ENCODE peak calls at places on chromosomes 4 and X, in nine cellular contexts. One of them, this sample, is unnamed.

GRCh38 chr4:138639018-138639876 is 376.3 kb upstream of the NOCT start:
- DNase-seq in osteoblast: no peak
- DNase-seq in mucosa of gallbladder: no peak
- DNase-seq in AG08395: no peak
- DNase-seq in activated T-helper 1 cell treated with anti-CD3 and anti-CD28 coated beads, Interleukin-12 subunit alpha, Interleukin-12 subunit beta, Interleukin-2, Interleukin-4 antibody, amounts not matched to agents 30 ng/mL and 10 ng/mL and 1 ng/mL, durations not matched to agents 14 hours and 24 hours and 36 hours: no peak
- DNase-seq in stimulated activated CD4-positive, alpha-beta T cell treated with anti-CD3 and anti-CD28 coated beads, Interleukin-4, amount 100 ng/mL, for 4 hours: no peak
- DNase-seq in naive thymus-derived CD8-positive, alpha-beta T cell: no peak
- DNase-seq in cardiac fibroblast: peak; percentile 5
- DNase-seq in EH: peak; percentile 70
- DNase-seq in this sample: no peak

GRCh38 chr4:65416875-65417274 is 253.4 kb downstream of the EPHA5 start:
- DNase-seq in cardiac fibroblast: peak; percentile 7
- DNase-seq in activated T-helper 1 cell treated with anti-CD3 and anti-CD28 coated beads, Interleukin-12 subunit alpha, Interleukin-12 subunit beta, Interleukin-2, Interleukin-4 antibody, amounts not matched to agents 30 ng/mL and 10 ng/mL and 1 ng/mL, durations not matched to agents 14 hours and 24 hours and 36 hours: no peak
- DNase-seq in stimulated activated CD4-positive, alpha-beta T cell treated with anti-CD3 and anti-CD28 coated beads, Interleukin-4, amount 100 ng/mL, for 4 hours: no peak
- DNase-seq in osteoblast: peak; percentile 70
- DNase-seq in EH: no peak
- DNase-seq in mucosa of gallbladder: peak; percentile 73
- DNase-seq in naive thymus-derived CD8-positive, alpha-beta T cell: no peak
- DNase-seq in AG08395: no peak
- DNase-seq in this sample: no peak

GRCh38 chr4:112552668-112553067 is 36.7 kb upstream of the NEUROG2 start:
- DNase-seq in mucosa of gallbladder: no peak
- DNase-seq in EH: peak; percentile 68
- DNase-seq in stimulated activated CD4-positive, alpha-beta T cell treated with anti-CD3 and anti-CD28 coated beads, Interleukin-4, amount 100 ng/mL, for 4 hours: no peak
- DNase-seq in AG08395: peak; percentile 66
- DNase-seq in cardiac fibroblast: peak; percentile 26
- DNase-seq in osteoblast: peak; percentile 29
- DNase-seq in activated T-helper 1 cell treated with anti-CD3 and anti-CD28 coated beads, Interleukin-12 subunit alpha, Interleukin-12 subunit beta, Interleukin-2, Interleukin-4 antibody, amounts not matched to agents 30 ng/mL and 10 ng/mL and 1 ng/mL, durations not matched to agents 14 hours and 24 hours and 36 hours: no peak
- DNase-seq in naive thymus-derived CD8-positive, alpha-beta T cell: no peak
- DNase-seq in this sample: no peak

GRCh38 chrX:81355436-81355835 is 153.5 kb downstream of the SH3BGRL start:
- DNase-seq in activated T-helper 1 cell treated with anti-CD3 and anti-CD28 coated beads, Interleukin-12 subunit alpha, Interleukin-12 subunit beta, Interleukin-2, Interleukin-4 antibody, amounts not matched to agents 30 ng/mL and 10 ng/mL and 1 ng/mL, durations not matched to agents 14 hours and 24 hours and 36 hours: no peak
- DNase-seq in cardiac fibroblast: no peak
- DNase-seq in EH: no peak
- DNase-seq in naive thymus-derived CD8-positive, alpha-beta T cell: no peak
- DNase-seq in osteoblast: no peak
- DNase-seq in stimulated activated CD4-positive, alpha-beta T cell treated with anti-CD3 and anti-CD28 coated beads, Interleukin-4, amount 100 ng/mL, for 4 hours: no peak
- DNase-seq in AG08395: no peak
- DNase-seq in mucosa of gallbladder: no peak
- DNase-seq in this sample: no peak

GRCh38 chrX:69496143-69496542 is 8.0 kb upstream of the NALF2 start:
- DNase-seq in naive thymus-derived CD8-positive, alpha-beta T cell: no peak
- DNase-seq in stimulated activated CD4-positive, alpha-beta T cell treated with anti-CD3 and anti-CD28 coated beads, Interleukin-4, amount 100 ng/mL, for 4 hours: no peak
- DNase-seq in EH: no peak
- DNase-seq in osteoblast: no peak
- DNase-seq in AG08395: no peak
- DNase-seq in activated T-helper 1 cell treated with anti-CD3 and anti-CD28 coated beads, Interleukin-12 subunit alpha, Interleukin-12 subunit beta, Interleukin-2, Interleukin-4 antibody, amounts not matched to agents 30 ng/mL and 10 ng/mL and 1 ng/mL, durations not matched to agents 14 hours and 24 hours and 36 hours: no peak
- DNase-seq in cardiac fibroblast: no peak
- DNase-seq in mucosa of gallbladder: no peak
- DNase-seq in this sample: no peak

GRCh38 chr4:9875516-9875915 is 94.1 kb downstream of the DRD5 start:
- DNase-seq in stimulated activated CD4-positive, alpha-beta T cell treated with anti-CD3 and anti-CD28 coated beads, Interleukin-4, amount 100 ng/mL, for 4 hours: no peak
- DNase-seq in mucosa of gallbladder: no peak
- DNase-seq in cardiac fibroblast: no peak
- DNase-seq in AG08395: no peak
- DNase-seq in EH: no peak
- DNase-seq in activated T-helper 1 cell treated with anti-CD3 and anti-CD28 coated beads, Interleukin-12 subunit alpha, Interleukin-12 subunit beta, Interleukin-2, Interleukin-4 antibody, amounts not matched to agents 30 ng/mL and 10 ng/mL and 1 ng/mL, durations not matched to agents 14 hours and 24 hours and 36 hours: no peak
- DNase-seq in osteoblast: no peak
- DNase-seq in naive thymus-derived CD8-positive, alpha-beta T cell: no peak
- DNase-seq in this sample: no peak

GRCh38 chr4:173273956-173274355 is 60.2 kb downstream of the HMGB2 start:
- DNase-seq in naive thymus-derived CD8-positive, alpha-beta T cell: no peak
- DNase-seq in cardiac fibroblast: no peak
- DNase-seq in EH: no peak
- DNase-seq in stimulated activated CD4-positive, alpha-beta T cell treated with anti-CD3 and anti-CD28 coated beads, Interleukin-4, amount 100 ng/mL, for 4 hours: no peak
- DNase-seq in activated T-helper 1 cell treated with anti-CD3 and anti-CD28 coated beads, Interleukin-12 subunit alpha, Interleukin-12 subunit beta, Interleukin-2, Interleukin-4 antibody, amounts not matched to agents 30 ng/mL and 10 ng/mL and 1 ng/mL, durations not matched to agents 14 hours and 24 hours and 36 hours: no peak
- DNase-seq in mucosa of gallbladder: no peak
- DNase-seq in AG08395: no peak
- DNase-seq in osteoblast: no peak
- DNase-seq in this sample: no peak

GRCh38 chr4:141885112-141885511 is 248.7 kb downstream of the IL15 start:
- DNase-seq in osteoblast: no peak
- DNase-seq in mucosa of gallbladder: no peak
- DNase-seq in EH: no peak
- DNase-seq in AG08395: no peak
- DNase-seq in activated T-helper 1 cell treated with anti-CD3 and anti-CD28 coated beads, Interleukin-12 subunit alpha, Interleukin-12 subunit beta, Interleukin-2, Interleukin-4 antibody, amounts not matched to agents 30 ng/mL and 10 ng/mL and 1 ng/mL, durations not matched to agents 14 hours and 24 hours and 36 hours: no peak
- DNase-seq in stimulated activated CD4-positive, alpha-beta T cell treated with anti-CD3 and anti-CD28 coated beads, Interleukin-4, amount 100 ng/mL, for 4 hours: no peak
- DNase-seq in naive thymus-derived CD8-positive, alpha-beta T cell: no peak
- DNase-seq in cardiac fibroblast: no peak
- DNase-seq in this sample: no peak

GRCh38 chrX:105221374-105221773 is 880 bp upstream of the TEX13A start:
- DNase-seq in mucosa of gallbladder: no peak
- DNase-seq in osteoblast: no peak
- DNase-seq in activated T-helper 1 cell treated with anti-CD3 and anti-CD28 coated beads, Interleukin-12 subunit alpha, Interleukin-12 subunit beta, Interleukin-2, Interleukin-4 antibody, amounts not matched to agents 30 ng/mL and 10 ng/mL and 1 ng/mL, durations not matched to agents 14 hours and 24 hours and 36 hours: no peak
- DNase-seq in EH: no peak
- DNase-seq in AG08395: no peak
- DNase-seq in stimulated activated CD4-positive, alpha-beta T cell treated with anti-CD3 and anti-CD28 coated beads, Interleukin-4, amount 100 ng/mL, for 4 hours: no peak
- DNase-seq in naive thymus-derived CD8-positive, alpha-beta T cell: no peak
- DNase-seq in cardiac fibroblast: no peak
- DNase-seq in this sample: no peak

GRCh38 chr4:6019316-6020263 is 1.4 kb upstream of the C4orf50 start:
- DNase-seq in cardiac fibroblast: peak; percentile 51
- DNase-seq in naive thymus-derived CD8-positive, alpha-beta T cell: no peak
- DNase-seq in stimulated activated CD4-positive, alpha-beta T cell treated with anti-CD3 and anti-CD28 coated beads, Interleukin-4, amount 100 ng/mL, for 4 hours: no peak
- DNase-seq in activated T-helper 1 cell treated with anti-CD3 and anti-CD28 coated beads, Interleukin-12 subunit alpha, Interleukin-12 subunit beta, Interleukin-2, Interleukin-4 antibody, amounts not matched to agents 30 ng/mL and 10 ng/mL and 1 ng/mL, durations not matched to agents 14 hours and 24 hours and 36 hours: peak; percentile 13
- DNase-seq in AG08395: peak; percentile 58
- DNase-seq in mucosa of gallbladder: peak; percentile 39
- DNase-seq in osteoblast: peak; percentile 92
- DNase-seq in EH: peak; percentile 39
- DNase-seq in this sample: peak; percentile 59

GRCh38 chr4:139917896-139918295 is 236.1 kb downstream of the MAML3 start:
- DNase-seq in AG08395: no peak
- DNase-seq in activated T-helper 1 cell treated with anti-CD3 and anti-CD28 coated beads, Interleukin-12 subunit alpha, Interleukin-12 subunit beta, Interleukin-2, Interleukin-4 antibody, amounts not matched to agents 30 ng/mL and 10 ng/mL and 1 ng/mL, durations not matched to agents 14 hours and 24 hours and 36 hours: no peak
- DNase-seq in naive thymus-derived CD8-positive, alpha-beta T cell: no peak
- DNase-seq in stimulated activated CD4-positive, alpha-beta T cell treated with anti-CD3 and anti-CD28 coated beads, Interleukin-4, amount 100 ng/mL, for 4 hours: no peak
- DNase-seq in cardiac fibroblast: no peak
- DNase-seq in mucosa of gallbladder: no peak
- DNase-seq in EH: no peak
- DNase-seq in osteoblast: no peak
- DNase-seq in this sample: no peak

GRCh38 chrX:149504915-149505651 is at the start of gene IDS:
- DNase-seq in stimulated activated CD4-positive, alpha-beta T cell treated with anti-CD3 and anti-CD28 coated beads, Interleukin-4, amount 100 ng/mL, for 4 hours: peak; percentile 81
- DNase-seq in osteoblast: peak; percentile 91
- DNase-seq in AG08395: peak; percentile 83
- DNase-seq in mucosa of gallbladder: peak; percentile 86
- DNase-seq in EH: peak; percentile 85
- DNase-seq in naive thymus-derived CD8-positive, alpha-beta T cell: peak; percentile 83
- DNase-seq in activated T-helper 1 cell treated with anti-CD3 and anti-CD28 coated beads, Interleukin-12 subunit alpha, Interleukin-12 subunit beta, Interleukin-2, Interleukin-4 antibody, amounts not matched to agents 30 ng/mL and 10 ng/mL and 1 ng/mL, durations not matched to agents 14 hours and 24 hours and 36 hours: peak; percentile 87
- DNase-seq in cardiac fibroblast: peak; percentile 87
- DNase-seq in this sample: peak; percentile 74

GRCh38 chrX:137164329-137164728 is 130.5 kb upstream of the GPR101 start:
- DNase-seq in AG08395: no peak
- DNase-seq in activated T-helper 1 cell treated with anti-CD3 and anti-CD28 coated beads, Interleukin-12 subunit alpha, Interleukin-12 subunit beta, Interleukin-2, Interleukin-4 antibody, amounts not matched to agents 30 ng/mL and 10 ng/mL and 1 ng/mL, durations not matched to agents 14 hours and 24 hours and 36 hours: no peak
- DNase-seq in mucosa of gallbladder: no peak
- DNase-seq in stimulated activated CD4-positive, alpha-beta T cell treated with anti-CD3 and anti-CD28 coated beads, Interleukin-4, amount 100 ng/mL, for 4 hours: no peak
- DNase-seq in EH: no peak
- DNase-seq in osteoblast: no peak
- DNase-seq in cardiac fibroblast: no peak
- DNase-seq in naive thymus-derived CD8-positive, alpha-beta T cell: no peak
- DNase-seq in this sample: no peak

GRCh38 chr4:84800256-84800655 is 166.2 kb downstream of the WDFY3 start:
- DNase-seq in naive thymus-derived CD8-positive, alpha-beta T cell: no peak
- DNase-seq in stimulated activated CD4-positive, alpha-beta T cell treated with anti-CD3 and anti-CD28 coated beads, Interleukin-4, amount 100 ng/mL, for 4 hours: no peak
- DNase-seq in activated T-helper 1 cell treated with anti-CD3 and anti-CD28 coated beads, Interleukin-12 subunit alpha, Interleukin-12 subunit beta, Interleukin-2, Interleukin-4 antibody, amounts not matched to agents 30 ng/mL and 10 ng/mL and 1 ng/mL, durations not matched to agents 14 hours and 24 hours and 36 hours: no peak
- DNase-seq in mucosa of gallbladder: no peak
- DNase-seq in AG08395: no peak
- DNase-seq in EH: peak; percentile 27
- DNase-seq in osteoblast: peak; percentile 15
- DNase-seq in cardiac fibroblast: no peak
- DNase-seq in this sample: no peak

GRCh38 chr4:146095091-146095690 is 80.3 kb upstream of the LSM6 start:
- DNase-seq in mucosa of gallbladder: peak; percentile 53
- DNase-seq in EH: peak; percentile 61
- DNase-seq in naive thymus-derived CD8-positive, alpha-beta T cell: no peak
- DNase-seq in cardiac fibroblast: peak; percentile 76
- DNase-seq in AG08395: peak; percentile 52
- DNase-seq in stimulated activated CD4-positive, alpha-beta T cell treated with anti-CD3 and anti-CD28 coated beads, Interleukin-4, amount 100 ng/mL, for 4 hours: no peak
- DNase-seq in activated T-helper 1 cell treated with anti-CD3 and anti-CD28 coated beads, Interleukin-12 subunit alpha, Interleukin-12 subunit beta, Interleukin-2, Interleukin-4 antibody, amounts not matched to agents 30 ng/mL and 10 ng/mL and 1 ng/mL, durations not matched to agents 14 hours and 24 hours and 36 hours: no peak
- DNase-seq in osteoblast: no peak
- DNase-seq in this sample: no peak

GRCh38 chr4:93416337-93417102 is 412.0 kb upstream of the ATOH1 start:
- DNase-seq in stimulated activated CD4-positive, alpha-beta T cell treated with anti-CD3 and anti-CD28 coated beads, Interleukin-4, amount 100 ng/mL, for 4 hours: no peak
- DNase-seq in AG08395: no peak
- DNase-seq in EH: no peak
- DNase-seq in cardiac fibroblast: no peak
- DNase-seq in mucosa of gallbladder: no peak
- DNase-seq in naive thymus-derived CD8-positive, alpha-beta T cell: no peak
- DNase-seq in activated T-helper 1 cell treated with anti-CD3 and anti-CD28 coated beads, Interleukin-12 subunit alpha, Interleukin-12 subunit beta, Interleukin-2, Interleukin-4 antibody, amounts not matched to agents 30 ng/mL and 10 ng/mL and 1 ng/mL, durations not matched to agents 14 hours and 24 hours and 36 hours: no peak
- DNase-seq in osteoblast: no peak
- DNase-seq in this sample: no peak

GRCh38 chrX:111100191-111100590 is 4.2 kb downstream of the PAK3 start:
- DNase-seq in AG08395: peak; percentile 79
- DNase-seq in stimulated activated CD4-positive, alpha-beta T cell treated with anti-CD3 and anti-CD28 coated beads, Interleukin-4, amount 100 ng/mL, for 4 hours: no peak
- DNase-seq in osteoblast: peak; percentile 95
- DNase-seq in naive thymus-derived CD8-positive, alpha-beta T cell: no peak
- DNase-seq in cardiac fibroblast: peak; percentile 39
- DNase-seq in EH: peak; percentile 25
- DNase-seq in mucosa of gallbladder: no peak
- DNase-seq in activated T-helper 1 cell treated with anti-CD3 and anti-CD28 coated beads, Interleukin-12 subunit alpha, Interleukin-12 subunit beta, Interleukin-2, Interleukin-4 antibody, amounts not matched to agents 30 ng/mL and 10 ng/mL and 1 ng/mL, durations not matched to agents 14 hours and 24 hours and 36 hours: no peak
- DNase-seq in this sample: peak; percentile 1

GRCh38 chrX:16771483-16772398 is 14.5 kb upstream of the TXLNG start:
- DNase-seq in EH: peak; percentile 40
- DNase-seq in cardiac fibroblast: peak; percentile 75
- DNase-seq in stimulated activated CD4-positive, alpha-beta T cell treated with anti-CD3 and anti-CD28 coated beads, Interleukin-4, amount 100 ng/mL, for 4 hours: no peak
- DNase-seq in osteoblast: no peak
- DNase-seq in AG08395: no peak
- DNase-seq in mucosa of gallbladder: peak; percentile 21
- DNase-seq in naive thymus-derived CD8-positive, alpha-beta T cell: no peak
- DNase-seq in activated T-helper 1 cell treated with anti-CD3 and anti-CD28 coated beads, Interleukin-12 subunit alpha, Interleukin-12 subunit beta, Interleukin-2, Interleukin-4 antibody, amounts not matched to agents 30 ng/mL and 10 ng/mL and 1 ng/mL, durations not matched to agents 14 hours and 24 hours and 36 hours: no peak
- DNase-seq in this sample: peak; percentile 3

GRCh38 chrX:1727531-1728027 is 112.7 kb downstream of the ASMT start:
- DNase-seq in stimulated activated CD4-positive, alpha-beta T cell treated with anti-CD3 and anti-CD28 coated beads, Interleukin-4, amount 100 ng/mL, for 4 hours: no peak
- DNase-seq in cardiac fibroblast: no peak
- DNase-seq in AG08395: no peak
- DNase-seq in osteoblast: no peak
- DNase-seq in mucosa of gallbladder: no peak
- DNase-seq in naive thymus-derived CD8-positive, alpha-beta T cell: no peak
- DNase-seq in EH: peak; percentile 91
- DNase-seq in activated T-helper 1 cell treated with anti-CD3 and anti-CD28 coated beads, Interleukin-12 subunit alpha, Interleukin-12 subunit beta, Interleukin-2, Interleukin-4 antibody, amounts not matched to agents 30 ng/mL and 10 ng/mL and 1 ng/mL, durations not matched to agents 14 hours and 24 hours and 36 hours: no peak
- DNase-seq in this sample: no peak

GRCh38 chr4:168710353-168710946 is 213.6 kb downstream of the PALLD start:
- DNase-seq in EH: peak; percentile 74
- DNase-seq in mucosa of gallbladder: peak; percentile 48
- DNase-seq in naive thymus-derived CD8-positive, alpha-beta T cell: no peak
- DNase-seq in cardiac fibroblast: peak; percentile 83
- DNase-seq in AG08395: peak; percentile 50
- DNase-seq in stimulated activated CD4-positive, alpha-beta T cell treated with anti-CD3 and anti-CD28 coated beads, Interleukin-4, amount 100 ng/mL, for 4 hours: no peak
- DNase-seq in activated T-helper 1 cell treated with anti-CD3 and anti-CD28 coated beads, Interleukin-12 subunit alpha, Interleukin-12 subunit beta, Interleukin-2, Interleukin-4 antibody, amounts not matched to agents 30 ng/mL and 10 ng/mL and 1 ng/mL, durations not matched to agents 14 hours and 24 hours and 36 hours: no peak
- DNase-seq in osteoblast: peak; percentile 68
- DNase-seq in this sample: no peak

GRCh38 chr4:135434936-135435335 is 1233.3 kb upstream of the PABPC4L start:
- DNase-seq in naive thymus-derived CD8-positive, alpha-beta T cell: no peak
- DNase-seq in EH: peak; percentile 65
- DNase-seq in stimulated activated CD4-positive, alpha-beta T cell treated with anti-CD3 and anti-CD28 coated beads, Interleukin-4, amount 100 ng/mL, for 4 hours: no peak
- DNase-seq in mucosa of gallbladder: no peak
- DNase-seq in cardiac fibroblast: no peak
- DNase-seq in activated T-helper 1 cell treated with anti-CD3 and anti-CD28 coated beads, Interleukin-12 subunit alpha, Interleukin-12 subunit beta, Interleukin-2, Interleukin-4 antibody, amounts not matched to agents 30 ng/mL and 10 ng/mL and 1 ng/mL, durations not matched to agents 14 hours and 24 hours and 36 hours: no peak
- DNase-seq in AG08395: no peak
- DNase-seq in osteoblast: no peak
- DNase-seq in this sample: no peak

GRCh38 chr4:677431-678293 is 3.3 kb downstream of the MYL5 start:
- DNase-seq in cardiac fibroblast: no peak
- DNase-seq in osteoblast: no peak
- DNase-seq in naive thymus-derived CD8-positive, alpha-beta T cell: no peak
- DNase-seq in AG08395: no peak
- DNase-seq in stimulated activated CD4-positive, alpha-beta T cell treated with anti-CD3 and anti-CD28 coated beads, Interleukin-4, amount 100 ng/mL, for 4 hours: peak; percentile 46
- DNase-seq in mucosa of gallbladder: peak; percentile 57
- DNase-seq in activated T-helper 1 cell treated with anti-CD3 and anti-CD28 coated beads, Interleukin-12 subunit alpha, Interleukin-12 subunit beta, Interleukin-2, Interleukin-4 antibody, amounts not matched to agents 30 ng/mL and 10 ng/mL and 1 ng/mL, durations not matched to agents 14 hours and 24 hours and 36 hours: no peak
- DNase-seq in EH: no peak
- DNase-seq in this sample: no peak

GRCh38 chr4:7697326-7697725 is 242.3 kb downstream of the AFAP1 start:
- DNase-seq in AG08395: no peak
- DNase-seq in cardiac fibroblast: no peak
- DNase-seq in EH: no peak
- DNase-seq in mucosa of gallbladder: no peak
- DNase-seq in naive thymus-derived CD8-positive, alpha-beta T cell: no peak
- DNase-seq in stimulated activated CD4-positive, alpha-beta T cell treated with anti-CD3 and anti-CD28 coated beads, Interleukin-4, amount 100 ng/mL, for 4 hours: no peak
- DNase-seq in activated T-helper 1 cell treated with anti-CD3 and anti-CD28 coated beads, Interleukin-12 subunit alpha, Interleukin-12 subunit beta, Interleukin-2, Interleukin-4 antibody, amounts not matched to agents 30 ng/mL and 10 ng/mL and 1 ng/mL, durations not matched to agents 14 hours and 24 hours and 36 hours: no peak
- DNase-seq in osteoblast: no peak
- DNase-seq in this sample: no peak

GRCh38 chr4:36414248-36414647 is 132.8 kb downstream of the DTHD1 start:
- DNase-seq in EH: no peak
- DNase-seq in AG08395: no peak
- DNase-seq in osteoblast: no peak
- DNase-seq in naive thymus-derived CD8-positive, alpha-beta T cell: no peak
- DNase-seq in activated T-helper 1 cell treated with anti-CD3 and anti-CD28 coated beads, Interleukin-12 subunit alpha, Interleukin-12 subunit beta, Interleukin-2, Interleukin-4 antibody, amounts not matched to agents 30 ng/mL and 10 ng/mL and 1 ng/mL, durations not matched to agents 14 hours and 24 hours and 36 hours: no peak
- DNase-seq in cardiac fibroblast: no peak
- DNase-seq in mucosa of gallbladder: no peak
- DNase-seq in stimulated activated CD4-positive, alpha-beta T cell treated with anti-CD3 and anti-CD28 coated beads, Interleukin-4, amount 100 ng/mL, for 4 hours: no peak
- DNase-seq in this sample: no peak

GRCh38 chr4:1753256-1753655 is 31.9 kb downstream of the TACC3 start:
- DNase-seq in EH: no peak
- DNase-seq in AG08395: no peak
- DNase-seq in cardiac fibroblast: no peak
- DNase-seq in stimulated activated CD4-positive, alpha-beta T cell treated with anti-CD3 and anti-CD28 coated beads, Interleukin-4, amount 100 ng/mL, for 4 hours: no peak
- DNase-seq in activated T-helper 1 cell treated with anti-CD3 and anti-CD28 coated beads, Interleukin-12 subunit alpha, Interleukin-12 subunit beta, Interleukin-2, Interleukin-4 antibody, amounts not matched to agents 30 ng/mL and 10 ng/mL and 1 ng/mL, durations not matched to agents 14 hours and 24 hours and 36 hours: no peak
- DNase-seq in mucosa of gallbladder: no peak
- DNase-seq in osteoblast: no peak
- DNase-seq in naive thymus-derived CD8-positive, alpha-beta T cell: no peak
- DNase-seq in this sample: no peak

This sample was measured in NCI-H1930.